ENCODE peak calls at places on chromosomes 1 and 21, in six cellular contexts. R is trophoblast cell, S is activated T-cell treated with anti-CD3 and anti-CD28 coated beads for 1 hour, Y is AG04450, K is T-helper 9 cell, H is GM23338. O is an unnamed sample.

GRCh38 chr1:93573940-93574469 is 107.6 kb downstream of the BCAR3 start:
- DNase-seq in K (no peak), R (no peak), Y (no peak), S (no peak), H (no peak), O (no peak)

GRCh38 chr1:110538082-110538481 is 19.1 kb upstream of the KCNA10 start:
- DNase-seq in Y (no peak), H (peak; percentile 19), K (no peak), S (no peak), R (no peak), O (no peak)

GRCh38 chr1:167631987-167632680 is 2.1 kb downstream of the RCSD1 start:
- DNase-seq in S (no peak), R (no peak), K (no peak), Y (no peak), H (no peak), O (no peak)

GRCh38 chr1:10152709-10153284 is 57.6 kb upstream of the KIF1B start:
- DNase-seq in K (no peak), Y (peak; percentile 16), H (peak; percentile 76), S (no peak), R (peak; percentile 67), O (no peak)

GRCh38 chr1:41735587-41736290 is 183.0 kb downstream of the HIVEP3 start:
- DNase-seq in K (no peak), S (no peak), H (no peak), R (no peak), Y (no peak), O (no peak)

GRCh38 chr21:36079010-36079649 is 9.3 kb downstream of the CBR1 start:
- DNase-seq in S (no peak), K (no peak), R (peak; percentile 92), H (no peak), Y (no peak), O (no peak)

GRCh38 chr1:226092955-226093354 is 30.4 kb downstream of the H3-3A start:
- DNase-seq in R (no peak), H (no peak), S (no peak), Y (no peak), K (no peak), O (no peak)

GRCh38 chr1:234212764-234213406 is 160.4 kb upstream of the COA6 start:
- DNase-seq in Y (no peak), R (peak; percentile 49), H (peak; percentile 84), S (no peak), K (no peak), O (no peak)

GRCh38 chr1:209012443-209013196 is 570.9 kb upstream of the CAMK1G start:
- DNase-seq in S (no peak), H (no peak), Y (no peak), K (no peak), R (no peak), O (no peak)

GRCh38 chr1:42820813-42821212 is 3.6 kb upstream of the SVBP start:
- DNase-seq in S (no peak), K (no peak), Y (no peak), H (no peak), R (no peak), O (no peak)

GRCh38 chr1:205332015-205332791 is 10.7 kb upstream of the NUAK2 start:
- DNase-seq in H (no peak), Y (no peak), R (no peak), K (no peak), S (no peak), O (no peak)

GRCh38 chr1:9101510-9102146 is 27.3 kb downstream of the GPR157 start:
- DNase-seq in H (peak; percentile 86), R (peak; percentile 72), Y (peak; percentile 38), K (no peak), S (no peak), O (peak; percentile 55)

GRCh38 chr1:234186037-234186688 is 187.1 kb upstream of the COA6 start:
- DNase-seq in H (no peak), R (peak; percentile 91), K (no peak), S (no peak), Y (no peak), O (no peak)

GRCh38 chr1:74596770-74597169 is 76.8 kb downstream of the ERICH3 start:
- DNase-seq in K (no peak), H (no peak), S (no peak), R (no peak), Y (no peak), O (no peak)

GRCh38 chr1:218499021-218499691 is 154.0 kb downstream of the TGFB2 start:
- DNase-seq in K (no peak), H (no peak), R (peak; percentile 88), S (no peak), Y (no peak), O (no peak)

GRCh38 chr1:61287014-61287413 is 204.7 kb downstream of the NFIA start:
- DNase-seq in H (no peak), R (peak; percentile 39), S (no peak), Y (no peak), K (no peak), O (no peak)

O was measured in kidney.